ENCODE peak calls at places on chromosome 10, in four cellular contexts. One of them, this sample, is unnamed.

GRCh38 chr10:3048114-3049019 is 19.0 kb upstream of the PFKP start:
- DNase-seq in K562: peak
- DNase-seq in HepG2: no peak
- DNase-seq in SK-N-SH: no peak
- DNase-seq in this sample: no peak

GRCh38 chr10:103605359-103606156 is 112.1 kb downstream of the NEURL1 start:
- DNase-seq in K562: peak
- DNase-seq in HepG2: peak
- DNase-seq in SK-N-SH: peak
- DNase-seq in this sample: peak

GRCh38 chr10:1737222-1738061 is at the start of gene ADARB2:
- DNase-seq in K562: no peak
- DNase-seq in HepG2: no peak
- DNase-seq in SK-N-SH: peak
- DNase-seq in this sample: no peak

GRCh38 chr10:14659626-14660196 is 115.0 kb downstream of the FAM107B start:
- DNase-seq in K562: no peak
- DNase-seq in HepG2: no peak
- DNase-seq in SK-N-SH: no peak
- DNase-seq in this sample: no peak

GRCh38 chr10:99870051-99870730 is 87.8 kb downstream of the ABCC2 start:
- DNase-seq in K562: no peak
- DNase-seq in HepG2: no peak
- DNase-seq in SK-N-SH: no peak
- DNase-seq in this sample: no peak

GRCh38 chr10:43057831-43058340 is 19.0 kb upstream of the RET start:
- DNase-seq in K562: no peak
- DNase-seq in HepG2: no peak
- DNase-seq in SK-N-SH: no peak
- DNase-seq in this sample: no peak

GRCh38 chr10:103077491-103078308 is 115.4 kb downstream of the NT5C2 start:
- DNase-seq in K562: no peak
- DNase-seq in HepG2: no peak
- DNase-seq in SK-N-SH: no peak
- DNase-seq in this sample: no peak

GRCh38 chr10:124064158-124064603 is 29.2 kb downstream of the CHST15 start:
- DNase-seq in K562: no peak
- DNase-seq in HepG2: peak
- DNase-seq in SK-N-SH: no peak
- DNase-seq in this sample: no peak

GRCh38 chr10:57638411-57638810 is 629.3 kb downstream of the IPMK start:
- DNase-seq in K562: no peak
- DNase-seq in HepG2: no peak
- DNase-seq in SK-N-SH: no peak
- DNase-seq in this sample: no peak

GRCh38 chr10:114332301-114332797 is 72.0 kb downstream of the AFAP1L2 start:
- DNase-seq in K562: no peak
- DNase-seq in HepG2: no peak
- DNase-seq in SK-N-SH: no peak
- DNase-seq in this sample: no peak

GRCh38 chr10:95542330-95542729 is 18.8 kb downstream of the SORBS1 start:
- DNase-seq in K562: no peak
- DNase-seq in HepG2: no peak
- DNase-seq in SK-N-SH: no peak
- DNase-seq in this sample: no peak

GRCh38 chr10:30825022-30825421 is 195.5 kb upstream of the LYZL2 start:
- DNase-seq in K562: no peak
- DNase-seq in HepG2: no peak
- DNase-seq in SK-N-SH: no peak
- DNase-seq in this sample: no peak

GRCh38 chr10:14466256-14466655 is 135.5 kb upstream of the FRMD4A start:
- DNase-seq in K562: no peak
- DNase-seq in HepG2: no peak
- DNase-seq in SK-N-SH: no peak
- DNase-seq in this sample: no peak

GRCh38 chr10:86413046-86413728 is 46.6 kb upstream of the GRID1 start:
- DNase-seq in K562: no peak
- DNase-seq in HepG2: no peak
- DNase-seq in SK-N-SH: no peak
- DNase-seq in this sample: no peak

GRCh38 chr10:109962247-109962646 is 38.9 kb upstream of the XPNPEP1 start:
- DNase-seq in K562: no peak
- DNase-seq in HepG2: no peak
- DNase-seq in SK-N-SH: no peak
- DNase-seq in this sample: no peak

GRCh38 chr10:46556515-46557318 is at the start of gene GPRIN2:
- DNase-seq in K562: no peak
- DNase-seq in HepG2: no peak
- DNase-seq in SK-N-SH: peak
- DNase-seq in this sample: no peak

GRCh38 chr10:25497281-25497680 is 322.5 kb downstream of the GPR158 start:
- DNase-seq in K562: no peak
- DNase-seq in HepG2: no peak
- DNase-seq in SK-N-SH: no peak
- DNase-seq in this sample: no peak

GRCh38 chr10:28139138-28139537 is 140.3 kb upstream of the ODAD2 start:
- DNase-seq in K562: no peak
- DNase-seq in HepG2: no peak
- DNase-seq in SK-N-SH: no peak
- DNase-seq in this sample: peak

GRCh38 chr10:72250666-72251065 is 23.1 kb upstream of the DDIT4 start:
- DNase-seq in K562: no peak
- DNase-seq in HepG2: no peak
- DNase-seq in SK-N-SH: no peak
- DNase-seq in this sample: no peak

GRCh38 chr10:59320370-59320769 is 42.0 kb downstream of the FAM13C start:
- DNase-seq in K562: no peak
- DNase-seq in HepG2: no peak
- DNase-seq in SK-N-SH: no peak
- DNase-seq in this sample: no peak

GRCh38 chr10:49260636-49261296 is 38.2 kb upstream of the C10orf71 start:
- DNase-seq in K562: peak
- DNase-seq in HepG2: no peak
- DNase-seq in SK-N-SH: no peak
- DNase-seq in this sample: no peak

GRCh38 chr10:116764979-116765378 is 22.6 kb upstream of the HSPA12A start:
- DNase-seq in K562: no peak
- DNase-seq in HepG2: no peak
- DNase-seq in SK-N-SH: no peak
- DNase-seq in this sample: no peak

GRCh38 chr10:116767235-116767634 is 24.9 kb upstream of the HSPA12A start:
- DNase-seq in K562: no peak
- DNase-seq in HepG2: no peak
- DNase-seq in SK-N-SH: no peak
- DNase-seq in this sample: no peak

GRCh38 chr10:116768786-116769185 is 26.4 kb upstream of the HSPA12A start:
- DNase-seq in K562: no peak
- DNase-seq in HepG2: no peak
- DNase-seq in SK-N-SH: no peak
- DNase-seq in this sample: no peak

GRCh38 chr10:116765549-116766162 is 23.3 kb upstream of the HSPA12A start:
- DNase-seq in K562: peak
- DNase-seq in HepG2: no peak
- DNase-seq in SK-N-SH: no peak
- DNase-seq in this sample: peak

DNA sequence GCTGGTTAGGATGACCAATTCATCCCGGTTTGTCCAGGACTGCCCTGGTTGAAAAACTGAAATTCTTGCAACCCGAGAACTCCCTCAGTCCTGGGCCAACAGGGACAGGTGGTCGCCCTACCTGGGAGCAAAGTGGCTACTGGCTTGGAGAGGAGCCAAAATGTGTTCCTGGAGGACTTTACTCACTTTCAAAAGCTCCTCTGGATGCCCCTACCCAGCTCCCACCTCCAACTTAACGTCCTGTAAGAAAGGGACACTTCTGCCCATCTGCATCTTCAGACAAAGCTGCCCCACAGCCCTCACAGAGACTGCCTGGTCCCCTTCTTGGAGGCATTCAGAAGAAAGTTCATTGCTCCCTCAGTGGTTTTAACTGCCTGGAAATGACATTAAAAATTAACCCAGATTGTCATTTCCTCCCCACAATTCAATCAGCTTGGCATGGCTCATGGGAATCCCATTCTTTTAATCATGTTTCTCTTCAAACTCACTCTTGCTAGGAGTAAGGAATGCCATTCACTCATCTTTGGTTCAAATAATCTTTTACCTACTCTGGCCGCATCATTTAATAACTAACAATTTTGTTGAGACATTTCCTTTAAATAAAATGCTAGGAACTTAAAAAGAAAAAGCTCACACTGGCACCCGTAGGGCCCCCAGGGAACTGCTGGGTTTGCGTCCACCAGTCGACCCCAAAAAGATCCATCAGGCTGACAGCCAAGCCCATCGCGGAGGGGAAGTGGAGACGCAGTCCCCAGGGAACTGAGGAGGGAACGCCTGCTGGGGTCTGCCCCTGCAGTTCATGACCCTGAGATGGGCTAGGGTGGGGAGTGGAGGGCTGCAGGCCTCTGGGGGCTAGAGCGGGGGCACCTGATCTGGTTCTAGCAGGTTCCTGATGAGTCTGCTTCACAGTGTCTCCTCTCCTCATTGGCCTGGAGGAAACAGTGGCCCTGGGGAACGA is 24.2 kb upstream of the HSPA12A start:
- DNase-seq in K562: no peak
- DNase-seq in HepG2: no peak
- DNase-seq in SK-N-SH: no peak
- DNase-seq in this sample: no peak
- TF ChIP-seq ELF1 in K562: no peak
- TF ChIP-seq ELF1 in HepG2: no peak
- TF ChIP-seq ELF1 in SK-N-SH: no peak
- TF ChIP-seq ELF1 in this sample: no peak

GRCh38 chr10:61899663-61899996 is 1.9 kb upstream of the ARID5B start:
- DNase-seq in K562: no peak
- DNase-seq in HepG2: no peak
- DNase-seq in SK-N-SH: no peak
- DNase-seq in this sample: no peak

GRCh38 chr10:61901829-61902447 is 439 bp downstream of the ARID5B start:
- DNase-seq in K562: peak
- DNase-seq in HepG2: no peak
- DNase-seq in SK-N-SH: no peak
- DNase-seq in this sample: no peak

GRCh38 chr10:61902448-61903183 is 1.1 kb downstream of the ARID5B start:
- DNase-seq in K562: peak
- DNase-seq in HepG2: peak
- DNase-seq in SK-N-SH: peak
- DNase-seq in this sample: peak

GRCh38 chr10:61899997-61900828 is 1.3 kb upstream of the ARID5B start:
- DNase-seq in K562: peak
- DNase-seq in HepG2: peak
- DNase-seq in SK-N-SH: peak
- DNase-seq in this sample: no peak

DNA sequence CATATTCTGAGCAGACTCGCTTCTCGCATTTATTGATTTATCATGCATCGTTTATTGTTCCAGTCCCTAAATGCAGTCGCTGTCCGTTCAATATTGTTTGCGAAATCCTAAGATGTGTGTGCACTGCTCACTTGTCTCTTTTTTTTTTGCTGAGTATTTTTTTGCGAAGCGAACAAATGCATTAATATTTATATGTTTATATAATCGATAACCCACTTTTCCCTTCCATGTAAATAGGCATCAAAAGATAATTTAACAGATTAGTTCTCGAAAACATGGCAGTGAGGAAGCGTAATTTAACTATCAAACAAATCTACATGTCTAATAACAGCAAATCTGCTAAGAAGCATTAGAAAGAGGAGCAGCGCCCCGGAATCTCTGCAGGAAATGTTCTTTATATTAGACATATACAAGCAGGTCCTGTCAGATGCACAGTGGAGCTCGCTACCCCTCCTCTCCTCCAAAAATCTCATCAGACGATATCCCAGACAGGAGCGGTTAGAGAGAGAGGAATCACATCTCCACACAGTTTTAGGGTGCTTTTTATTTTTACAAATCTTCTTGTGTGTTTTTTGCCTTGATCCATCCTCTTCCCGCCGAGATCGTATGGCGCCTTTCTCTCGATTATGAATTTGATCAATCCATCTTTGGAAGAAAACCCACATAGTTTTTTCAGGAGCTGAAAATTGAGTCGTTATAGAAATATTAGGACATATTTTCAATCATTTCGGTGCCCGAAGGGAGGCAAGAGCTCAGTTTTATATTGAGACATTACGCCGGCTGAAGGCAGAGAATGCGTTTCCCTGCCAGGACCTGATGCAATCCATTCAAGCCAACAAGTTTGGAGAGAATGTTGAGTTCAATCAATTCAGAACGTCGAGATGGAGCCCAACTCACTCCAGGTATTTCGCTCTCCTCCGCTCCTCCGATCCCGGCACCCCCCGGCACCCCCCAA is at the start of gene ARID5B:
- DNase-seq in K562: peak
- DNase-seq in HepG2: peak
- DNase-seq in SK-N-SH: peak
- DNase-seq in this sample: peak
- TF ChIP-seq ELF1 in K562: no peak
- TF ChIP-seq ELF1 in HepG2: no peak
- TF ChIP-seq ELF1 in SK-N-SH: no peak
- TF ChIP-seq ELF1 in this sample: no peak

GRCh38 chr10:34031410-34031809 is 696.9 kb upstream of the NRP1 start:
- DNase-seq in K562: no peak
- DNase-seq in HepG2: no peak
- DNase-seq in SK-N-SH: no peak
- DNase-seq in this sample: no peak
- TF ChIP-seq ELF1 in K562: no peak
- TF ChIP-seq ELF1 in HepG2: no peak
- TF ChIP-seq ELF1 in SK-N-SH: no peak
- TF ChIP-seq ELF1 in this sample: no peak

GRCh38 chr10:580796-581195 is 108.7 kb downstream of the DIP2C start:
- DNase-seq in K562: no peak
- DNase-seq in HepG2: no peak
- DNase-seq in SK-N-SH: no peak
- DNase-seq in this sample: no peak

GRCh38 chr10:583433-583832 is 106.0 kb downstream of the DIP2C start:
- DNase-seq in K562: no peak
- DNase-seq in HepG2: no peak
- DNase-seq in SK-N-SH: no peak
- DNase-seq in this sample: no peak

GRCh38 chr10:585502-585901 is 104.0 kb downstream of the DIP2C start:
- DNase-seq in K562: no peak
- DNase-seq in HepG2: no peak
- DNase-seq in SK-N-SH: no peak
- DNase-seq in this sample: no peak

GRCh38 chr10:586151-586550 is 103.3 kb downstream of the DIP2C start:
- DNase-seq in K562: no peak
- DNase-seq in HepG2: no peak
- DNase-seq in SK-N-SH: peak
- DNase-seq in this sample: no peak

DNA sequence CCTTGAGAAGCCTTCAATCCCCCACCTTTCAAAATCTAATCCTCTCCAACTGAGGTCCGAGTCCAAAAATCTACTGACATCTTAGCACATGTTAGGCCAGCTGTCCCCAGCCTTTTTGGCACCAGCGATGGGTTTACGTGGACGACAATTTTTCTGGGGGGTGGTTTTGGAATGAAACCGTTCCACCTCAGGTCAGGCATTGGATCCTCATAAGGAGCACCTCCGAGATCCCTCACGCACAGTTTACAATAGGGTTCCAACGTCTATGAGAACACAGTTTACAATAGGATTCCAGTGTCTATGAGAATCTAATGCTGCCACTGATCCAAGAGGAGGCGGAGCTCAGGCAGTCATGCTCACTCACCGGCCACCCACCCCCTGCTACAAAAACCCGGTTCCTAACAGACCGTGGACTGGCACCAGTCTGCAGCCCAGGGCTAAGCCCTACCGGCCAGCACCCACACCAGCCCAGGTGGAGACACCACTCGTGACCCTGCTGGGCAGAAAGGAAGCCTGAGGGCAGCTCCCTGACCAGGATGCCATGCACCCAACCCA is 107.6 kb downstream of the DIP2C start:
- DNase-seq in K562: no peak
- DNase-seq in HepG2: no peak
- DNase-seq in SK-N-SH: no peak
- DNase-seq in this sample: no peak
- TF ChIP-seq ELF1 in K562: no peak
- TF ChIP-seq ELF1 in HepG2: no peak
- TF ChIP-seq ELF1 in SK-N-SH: no peak
- TF ChIP-seq ELF1 in this sample: no peak

This sample was measured in HCT116.